ENCODE peak calls at places on chromosomes 11 and 22, in five cellular contexts. G is mesothelial cell of epicardium, L is body of pancreas, J is tibial artery, E is GM12865. D is an unnamed sample.

GRCh38 chr11:61127991-61128390 is 25.7 kb downstream of the CD5 start:
- DNase-seq in G (no peak), L (no peak), J (no peak), E (no peak), D (no peak)

GRCh38 chr11:63764201-63764711 is 4.3 kb downstream of the ZFTA start:
- DNase-seq in G (no peak), L (peak; percentile 16), J (no peak), E (no peak), D (no peak)

GRCh38 chr22:20015971-20016733 is 471 bp downstream of the ARVCF start:
- DNase-seq in G (peak; percentile 46), L (no peak), J (no peak), E (no peak), D (peak; percentile 52)

GRCh38 chr11:18791175-18792065 is at the start of gene PTPN5:
- DNase-seq in G (no peak), L (no peak), J (no peak), E (no peak), D (no peak)

GRCh38 chr11:65639623-65640482 is 2.0 kb downstream of the SIPA1 start:
- DNase-seq in G (no peak), L (no peak), J (no peak), E (peak; percentile 94), D (peak; percentile 76)

GRCh38 chr22:50102946-50103345 is 13.1 kb downstream of the MOV10L1 start:
- DNase-seq in G (no peak), L (no peak), J (no peak), E (peak; percentile 41), D (no peak)

GRCh38 chr22:33105501-33105911 is 47.3 kb upstream of the SYN3 start:
- DNase-seq in G (no peak), L (no peak), J (no peak), E (no peak), D (no peak)

GRCh38 chr22:47366026-47366767 is 603.7 kb downstream of the TBC1D22A start:
- DNase-seq in G (peak; percentile 17), L (no peak), J (no peak), E (no peak), D (no peak)

GRCh38 chr11:109798521-109798920 is 294.7 kb upstream of the ZC3H12C start:
- DNase-seq in G (no peak), L (no peak), J (no peak), E (no peak), D (no peak)

GRCh38 chr22:17665884-17666283 is 27.3 kb downstream of the BCL2L13 start:
- DNase-seq in G (no peak), L (no peak), J (no peak), E (no peak), D (no peak)

GRCh38 chr11:105211806-105212531 is 72.4 kb upstream of the CARD18 start:
- DNase-seq in G (no peak), L (no peak), J (no peak), E (no peak), D (no peak)

GRCh38 chr11:133753150-133753549 is 92.2 kb downstream of the SPATA19 start:
- DNase-seq in G (no peak), L (no peak), J (no peak), E (no peak), D (no peak)

GRCh38 chr11:130435671-130436070 is 7.3 kb upstream of the ADAMTS8 start:
- DNase-seq in G (no peak), L (no peak), J (no peak), E (no peak), D (no peak)

GRCh38 chr22:27032121-27032761 is 374.9 kb downstream of the MIAT start:
- DNase-seq in G (no peak), L (peak; percentile 46), J (peak; percentile 36), E (no peak), D (no peak)

GRCh38 chr22:48954781-48955311 is 872.8 kb downstream of the BRD1 start:
- DNase-seq in G (peak; percentile 52), L (no peak), J (no peak), E (no peak), D (no peak)

GRCh38 chr22:46060292-46061123 is 83.5 kb upstream of the WNT7B start:
- DNase-seq in G (no peak), L (peak; percentile 10), J (peak; percentile 13), E (no peak), D (no peak)

GRCh38 chr11:72061739-72062396 is 18.5 kb downstream of the NUMA1 start:
- DNase-seq in G (no peak), L (no peak), J (no peak), E (no peak), D (no peak)

GRCh38 chr11:2655834-2656622 is 43.8 kb downstream of the KCNQ1OT1 start:
- DNase-seq in G (no peak), L (peak; percentile 34), J (no peak), E (no peak), D (no peak)

GRCh38 chr11:47414685-47415070 is 6.3 kb downstream of the SLC39A13 start:
- DNase-seq in G (no peak), L (no peak), J (no peak), E (no peak), D (no peak)

GRCh38 chr11:116042125-116042524 is 537.9 kb upstream of the CADM1 start:
- DNase-seq in G (no peak), L (no peak), J (no peak), E (no peak), D (no peak)

GRCh38 chr11:85759915-85760314 is 51.0 kb downstream of the SYTL2 start:
- DNase-seq in G (no peak), L (no peak), J (no peak), E (no peak), D (no peak)

GRCh38 chr11:4680341-4680740 is 17.3 kb downstream of the OR51E2 start:
- DNase-seq in G (no peak), L (no peak), J (no peak), E (no peak), D (no peak)

GRCh38 chr11:130403301-130403804 is 25.1 kb downstream of the ADAMTS8 start:
- DNase-seq in G (no peak), L (peak; percentile 43), J (peak; percentile 57), E (no peak), D (no peak)

GRCh38 chr11:126864934-126865333 is 135.6 kb downstream of the KIRREL3 start:
- DNase-seq in G (no peak), L (no peak), J (no peak), E (no peak), D (no peak)

GRCh38 chr11:134630896-134631295 is 218.9 kb upstream of the B3GAT1 start:
- DNase-seq in G (no peak), L (no peak), J (no peak), E (no peak), D (no peak)

GRCh38 chr11:11968511-11969280 is 39.7 kb downstream of the DKK3 start:
- DNase-seq in G (no peak), L (no peak), J (no peak), E (no peak), D (no peak)

GRCh38 chr11:65117206-65118096 is at the start of gene ZNHIT2:
- DNase-seq in G (peak; percentile 100), L (peak; percentile 100), J (peak; percentile 99), E (peak; percentile 100), D (peak; percentile 98)

GRCh38 chr11:85663080-85663729 is 1.7 kb downstream of the CREBZF start:
- DNase-seq in G (no peak), L (no peak), J (no peak), E (no peak), D (no peak)

GRCh38 chr11:68011046-68011943 is 1.2 kb downstream of the ALDH3B1 start:
- DNase-seq in G (no peak), L (no peak), J (no peak), E (no peak), D (no peak)

GRCh38 chr11:120331301-120331966 is 4.8 kb upstream of the ARHGEF12 start:
- DNase-seq in G (no peak), L (peak; percentile 26), J (no peak), E (no peak), D (no peak)

GRCh38 chr11:72238492-72239295 is 5.3 kb downstream of the PHOX2A start:
- DNase-seq in G (no peak), L (no peak), J (no peak), E (no peak), D (no peak)

GRCh38 chr11:43021466-43021865 is 290.3 kb upstream of the API5 start:
- DNase-seq in G (no peak), L (no peak), J (no peak), E (peak; percentile 26), D (no peak)
- TF ChIP-seq CTCF in G (no peak), L (no peak), J (no peak), E (peak; percentile 31), D (no peak)

GRCh38 chr11:62456630-62457029 is 37.8 kb downstream of the SCGB1A1 start:
- DNase-seq in G (no peak), L (no peak), J (no peak), E (no peak), D (no peak)
- TF ChIP-seq CTCF in G (no peak), L (no peak), J (no peak), E (no peak), D (no peak)

GRCh38 chr22:43535336-43535735 is 123.5 kb downstream of the MPPED1 start:
- DNase-seq in G (peak; percentile 10), L (no peak), J (no peak), E (no peak), D (no peak)

GRCh38 chr22:43539572-43540533 is 128.0 kb downstream of the MPPED1 start:
- DNase-seq in G (peak; percentile 34), L (no peak), J (no peak), E (no peak), D (no peak)

GRCh38 chr22:43534916-43535315 is 123.1 kb downstream of the MPPED1 start:
- DNase-seq in G (peak; percentile 33), L (no peak), J (no peak), E (no peak), D (no peak)

GRCh38 chr22:43535741-43536140 is 123.9 kb downstream of the MPPED1 start:
- DNase-seq in G (no peak), L (no peak), J (no peak), E (no peak), D (no peak)

GRCh38 chr22:43537019-43537585 is 125.3 kb downstream of the MPPED1 start:
- DNase-seq in G (peak; percentile 14), L (no peak), J (no peak), E (no peak), D (no peak)
- TF ChIP-seq CTCF in G (no peak), L (no peak), J (no peak), E (peak; percentile 8), D (no peak)

GRCh38 chr11:7851391-7851790 is 54.6 kb upstream of the OR5P2 start:
- DNase-seq in G (no peak), L (no peak), J (no peak), E (peak; percentile 1), D (no peak)
- TF ChIP-seq CTCF in G (no peak), L (no peak), J (no peak), E (peak; percentile 7), D (no peak)

GRCh38 chr11:9096427-9096826 is 5.0 kb upstream of the SCUBE2 start:
- DNase-seq in G (no peak), L (no peak), J (no peak), E (no peak), D (no peak)

GRCh38 chr11:9092846-9093778 is 1.7 kb upstream of the SCUBE2 start:
- DNase-seq in G (no peak), L (peak; percentile 47), J (no peak), E (no peak), D (no peak)

GRCh38 chr11:9092085-9092484 is 686 bp upstream of the SCUBE2 start:
- DNase-seq in G (no peak), L (no peak), J (no peak), E (no peak), D (no peak)

GRCh38 chr11:9094420-9094819 is 3.0 kb upstream of the SCUBE2 start:
- DNase-seq in G (no peak), L (no peak), J (no peak), E (no peak), D (no peak)

GRCh38 chr11:9095421-9095820 is 4.0 kb upstream of the SCUBE2 start:
- DNase-seq in G (no peak), L (no peak), J (no peak), E (peak; percentile 15), D (no peak)
- TF ChIP-seq CTCF in G (no peak), L (no peak), J (no peak), E (peak; percentile 25), D (no peak)

D was measured in activated B cell treated with CpG ODN at 0.5 μM for 24 hours.